ENCODE peak calls at places on chromosomes 12 and 14, in four cellular contexts. Q is left cardiac atrium, E is MM.1S, Y is sciatic nerve. P is an unnamed sample.
A peak's percentile ranks its signal among the peaks of the same experiment; 100 is the strongest.

GRCh38 chr12:101761347-101761746 is 22.1 kb upstream of the SYCP3 start:
- DNase-seq in E (no peak), Q (no peak), Y (no peak), P (no peak)

GRCh38 chr12:119528241-119528640 is 65.3 kb upstream of the TMEM233 start:
- DNase-seq in Q (no peak), Y (no peak), E (no peak), P (no peak)

GRCh38 chr12:102562836-102563425 is 82.6 kb upstream of the IGF1 start:
- DNase-seq in Y (no peak), E (no peak), Q (no peak), P (no peak)

GRCh38 chr14:36660736-36661505 is 739 bp upstream of the PAX9 start:
- DNase-seq in Y (no peak), E (peak; percentile 35), Q (no peak), P (no peak)

GRCh38 chr14:55921516-55921915 is 196.7 kb upstream of the PELI2 start:
- DNase-seq in E (no peak), Y (no peak), Q (no peak), P (no peak)

GRCh38 chr12:124458220-124458991 is 109.0 kb downstream of the NCOR2 start:
- DNase-seq in Q (no peak), Y (peak; percentile 50), E (no peak), P (no peak)

GRCh38 chr12:26833692-26834168 is 736 bp upstream of the ITPR2 start:
- DNase-seq in E (peak; percentile 90), Q (peak; percentile 38), Y (peak; percentile 64), P (no peak)

GRCh38 chr14:55713496-55713895 is 133.5 kb downstream of the KTN1 start:
- DNase-seq in Q (no peak), Y (no peak), E (no peak), P (no peak)

GRCh38 chr14:89792489-89793366 is 161.8 kb downstream of the EFCAB11 start:
- DNase-seq in E (no peak), Y (no peak), Q (peak; percentile 21), P (no peak)

P was measured in D721Med.